ENCODE peak calls at places on chromosomes 16 and 17, in four cellular contexts. W is K562, R is GM12878, J is HepG2. V is an unnamed sample.

GRCh38 chr17:67013891-67014290 is 30.5 kb upstream of the CACNG1 start:
- DNase-seq in W (no peak), R (no peak), J (no peak), V (no peak)

GRCh38 chr16:55253987-55254386 is 70.0 kb upstream of the IRX6 start:
- DNase-seq in W (no peak), R (no peak), J (no peak), V (no peak)

GRCh38 chr16:67183-67791 is 5.1 kb downstream of the RHBDF1 start:
- DNase-seq in W (no peak), R (no peak), J (no peak), V (no peak)

GRCh38 chr16:79595261-79595660 is 5.3 kb downstream of the MAF start:
- DNase-seq in W (no peak), R (no peak), J (no peak), V (no peak)

GRCh38 chr17:29090746-29091395 is 47.9 kb downstream of the PIPOX start:
- DNase-seq in W (no peak), R (no peak), J (no peak), V (no peak)

GRCh38 chr17:56319531-56319930 is 166.3 kb downstream of the ANKFN1 start:
- DNase-seq in W (peak; percentile 31), R (peak; percentile 2), J (peak; percentile 58), V (no peak)

GRCh38 chr17:76968707-76969597 is 100.7 kb downstream of the MGAT5B start:
- DNase-seq in W (peak; percentile 11), R (no peak), J (no peak), V (peak; percentile 96)

GRCh38 chr17:56034120-56034757 is 119.0 kb upstream of the ANKFN1 start:
- DNase-seq in W (no peak), R (no peak), J (no peak), V (no peak)

GRCh38 chr16:48076455-48077012 is 79.3 kb downstream of the ABCC12 start:
- DNase-seq in W (no peak), R (no peak), J (peak; percentile 93), V (no peak)

GRCh38 chr17:40316571-40317344 is 7.8 kb downstream of the RARA start:
- DNase-seq in W (no peak), R (no peak), J (peak; percentile 80), V (peak; percentile 69)

GRCh38 chr17:57506253-57506911 is 238.7 kb downstream of the CCDC182 start:
- DNase-seq in W (no peak), R (no peak), J (no peak), V (no peak)

GRCh38 chr16:57529324-57530103 is 6.9 kb downstream of the CCDC102A start:
- DNase-seq in W (no peak), R (no peak), J (no peak), V (no peak)

GRCh38 chr16:12199524-12199923 is 223.0 kb downstream of the SNX29 start:
- DNase-seq in W (peak; percentile 6), R (no peak), J (peak; percentile 67), V (no peak)

GRCh38 chr16:54651440-54651839 is 279.2 kb upstream of the IRX5 start:
- DNase-seq in W (no peak), R (no peak), J (no peak), V (peak; percentile 65)

GRCh38 chr17:80941171-80941570 is 50.5 kb upstream of the CHMP6 start:
- DNase-seq in W (no peak), R (no peak), J (no peak), V (peak; percentile 13)

GRCh38 chr17:43309505-43310329 is 75.9 kb upstream of the RNU2-1 start:
- DNase-seq in W (no peak), R (no peak), J (no peak), V (no peak)

GRCh38 chr17:13420294-13421277 is 181.1 kb downstream of the HS3ST3A1 start:
- DNase-seq in W (no peak), R (no peak), J (peak; percentile 86), V (no peak)

GRCh38 chr16:30585022-30585399 is 486 bp downstream of the ZNF785 start:
- DNase-seq in W (peak; percentile 56), R (no peak), J (no peak), V (peak; percentile 40)

GRCh38 chr16:89152831-89153700 is 18.5 kb upstream of the CDH15 start:
- DNase-seq in W (no peak), R (no peak), J (no peak), V (no peak)

GRCh38 chr16:84061236-84061830 is 18.7 kb upstream of the SLC38A8 start:
- DNase-seq in W (no peak), R (no peak), J (no peak), V (no peak)

GRCh38 chr17:20922128-20922670 is 120.6 kb downstream of the USP22 start:
- DNase-seq in W (peak; percentile 60), R (no peak), J (no peak), V (no peak)

GRCh38 chr17:19237389-19238166 is 412 bp downstream of the EPN2 start:
- DNase-seq in W (no peak), R (no peak), J (no peak), V (peak; percentile 62)

GRCh38 chr16:89096768-89097527 is 3.3 kb downstream of the ACSF3 start:
- DNase-seq in W (no peak), R (no peak), J (no peak), V (no peak)

GRCh38 chr16:75025766-75026165 is 26.9 kb downstream of the ZNRF1 start:
- DNase-seq in W (peak; percentile 66), R (no peak), J (no peak), V (no peak)

GRCh38 chr17:39177256-39177655 is 11.3 kb upstream of the ARL5C start:
- DNase-seq in W (peak; percentile 20), R (no peak), J (no peak), V (peak; percentile 94)

GRCh38 chr16:81181013-81181720 is 57.3 kb upstream of the BCO1 start:
- DNase-seq in W (peak; percentile 90), R (no peak), J (peak; percentile 98), V (peak; percentile 88)

GRCh38 chr17:57032343-57032742 is 52.7 kb upstream of the AKAP1 start:
- DNase-seq in W (no peak), R (no peak), J (no peak), V (no peak)

GRCh38 chr16:71552698-71553503 is 24.0 kb downstream of the TAT start:
- DNase-seq in W (peak; percentile 22), R (no peak), J (peak; percentile 64), V (no peak)

GRCh38 chr16:52547001-52547833 is at the start of gene TOX3:
- DNase-seq in W (no peak), R (no peak), J (no peak), V (peak; percentile 67)

GRCh38 chr17:6162892-6163291 is 92.7 kb downstream of the WSCD1 start:
- DNase-seq in W (no peak), R (no peak), J (no peak), V (no peak)

GRCh38 chr17:14134456-14134855 is 65.2 kb downstream of the COX10 start:
- DNase-seq in W (no peak), R (no peak), J (no peak), V (no peak)

GRCh38 chr17:81401727-81402529 is 6.7 kb downstream of the BAHCC1 start:
- DNase-seq in W (peak; percentile 82), R (no peak), J (no peak), V (peak; percentile 71)

GRCh38 chr16:87881327-87882200 is 12.3 kb upstream of the SLC7A5 start:
- DNase-seq in W (no peak), R (no peak), J (no peak), V (no peak)

GRCh38 chr16:66273644-66274334 is 92.7 kb upstream of the CDH5 start:
- DNase-seq in W (no peak), R (no peak), J (no peak), V (peak; percentile 49)

GRCh38 chr16:10362077-10362863 is 23.6 kb upstream of the ATF7IP2 start:
- DNase-seq in W (peak; percentile 95), R (peak; percentile 21), J (peak; percentile 98), V (no peak)
- TF ChIP-seq TCF7 in W (peak; percentile 54), R (no peak), J (peak; percentile 84), V (no peak)

GRCh38 chr16:85286970-85287814 is 174.9 kb upstream of the CIBAR2 start:
- DNase-seq in W (peak; percentile 78), R (no peak), J (no peak), V (no peak)
- TF ChIP-seq CREB1 in W (no peak), R (no peak), J (no peak), V (no peak)

GRCh38 chr16:27427538-27427937 is 25.6 kb downstream of the IL21R start:
- DNase-seq in W (no peak), R (no peak), J (no peak), V (no peak)
- TF ChIP-seq TCF7 in W (no peak), R (no peak), J (no peak), V (no peak)

DNA sequence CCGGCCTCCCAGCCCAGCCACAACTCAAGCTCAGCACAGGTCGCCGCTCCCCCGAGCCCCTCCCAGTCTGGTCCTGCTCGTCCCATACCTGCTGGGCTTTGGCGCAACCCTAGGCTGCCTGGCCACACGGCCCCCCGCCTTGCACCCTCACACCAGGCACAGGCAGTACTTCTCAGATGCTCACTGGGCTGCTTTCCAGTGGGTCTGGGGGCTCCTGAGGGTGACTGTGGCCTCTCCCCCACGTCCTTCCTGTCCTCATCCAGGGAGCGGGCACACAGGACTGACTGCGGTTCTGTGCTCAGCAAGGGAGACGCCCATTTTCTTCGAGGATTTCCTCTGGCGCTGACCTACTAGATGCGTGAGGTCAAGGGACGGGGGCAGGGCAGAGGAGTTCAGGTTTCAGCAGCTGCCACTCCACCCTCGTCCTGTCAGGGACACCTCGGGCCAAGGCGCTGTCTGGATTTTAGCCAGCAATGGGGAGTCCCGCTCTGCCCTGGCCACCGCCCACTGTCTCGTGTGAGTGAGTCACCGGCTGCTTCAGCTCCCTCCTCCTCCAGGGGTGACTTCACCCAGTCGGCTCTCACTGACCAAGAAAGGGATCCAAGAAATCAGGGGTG is 115.8 kb downstream of the NPIPB11 start:
- DNase-seq in W (peak; percentile 98), R (peak; percentile 44), J (peak; percentile 80), V (peak; percentile 68)
- TF ChIP-seq CREB1 in W (peak; percentile 48), R (no peak), J (no peak), V (no peak)

GRCh38 chr17:79732246-79732645 is 1.5 kb downstream of the ENPP7 start:
- DNase-seq in W (no peak), R (no peak), J (no peak), V (no peak)

GRCh38 chr17:79730769-79731483 is at the start of gene ENPP7:
- DNase-seq in W (no peak), R (no peak), J (peak; percentile 42), V (no peak)

GRCh38 chr17:79733692-79734070 is 2.9 kb downstream of the ENPP7 start:
- DNase-seq in W (no peak), R (no peak), J (no peak), V (no peak)

GRCh38 chr17:79735096-79735495 is 4.4 kb downstream of the ENPP7 start:
- DNase-seq in W (no peak), R (no peak), J (no peak), V (no peak)

GRCh38 chr17:79732804-79733691 is 2.3 kb downstream of the ENPP7 start:
- DNase-seq in W (no peak), R (peak; percentile 55), J (peak; percentile 54), V (no peak)
- TF ChIP-seq TCF7 in W (no peak), R (no peak), J (no peak), V (no peak)

DNA sequence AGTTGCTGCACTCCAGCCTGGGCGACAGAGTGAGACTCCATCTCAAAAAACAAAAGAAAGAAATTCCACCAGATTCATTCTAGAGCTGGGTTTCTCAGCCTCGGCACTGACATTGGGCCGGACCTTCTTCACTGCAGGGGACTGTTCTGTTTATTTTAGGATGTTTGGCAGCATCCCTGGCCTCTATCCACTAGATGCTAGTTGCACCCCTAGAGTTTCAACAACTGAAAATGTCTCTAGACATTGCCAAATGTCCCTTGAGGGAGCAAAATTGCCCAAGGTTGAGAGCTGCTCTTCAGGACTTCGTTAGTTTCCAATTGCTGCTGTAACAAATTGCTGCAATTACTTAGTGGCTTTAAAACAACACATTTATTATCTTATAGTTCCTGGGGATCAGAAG is 7.2 kb downstream of the EEF2K start:
- DNase-seq in W (no peak), R (no peak), J (no peak), V (no peak)
- TF ChIP-seq CREB1 in W (no peak), R (no peak), J (no peak), V (no peak)